ENCODE peak calls at places on chromosome 9, in four cellular contexts. One of them, this sample, is unnamed. For H3K4me1, the result is how much of the 10 kb centered on the place peaks cover.

GRCh38 chr9:16888594-16888993 is 18.1 kb upstream of the BNC2 start:
- DNase-seq in MM.1S: no peak
- DNase-seq in A673: no peak
- DNase-seq in psoas muscle: no peak
- DNase-seq in this sample: no peak

GRCh38 chr9:128845186-128845931 is 15.8 kb upstream of the SPOUT1 start:
- DNase-seq in psoas muscle: no peak
- DNase-seq in MM.1S: no peak
- DNase-seq in A673: no peak
- DNase-seq in this sample: no peak

GRCh38 chr9:125904155-125904841 is 157.1 kb downstream of the PBX3 start:
- DNase-seq in MM.1S: no peak
- DNase-seq in psoas muscle: no peak
- DNase-seq in A673: no peak
- DNase-seq in this sample: no peak

GRCh38 chr9:129141066-129142041 is 30.1 kb downstream of the PTPA start:
- DNase-seq in psoas muscle: peak
- DNase-seq in MM.1S: no peak
- DNase-seq in A673: peak
- DNase-seq in this sample: peak

GRCh38 chr9:89149726-89150125 is 28.9 kb downstream of the SHC3 start:
- DNase-seq in A673: no peak
- DNase-seq in MM.1S: no peak
- DNase-seq in psoas muscle: no peak
- DNase-seq in this sample: no peak

GRCh38 chr9:134224130-134224826 is 59.9 kb upstream of the RNU6ATAC start:
- DNase-seq in psoas muscle: peak
- DNase-seq in MM.1S: no peak
- DNase-seq in A673: no peak
- DNase-seq in this sample: no peak

GRCh38 chr9:76431601-76432000 is 27.4 kb upstream of the GCNT1 start:
- DNase-seq in MM.1S: no peak
- DNase-seq in A673: no peak
- DNase-seq in psoas muscle: no peak
- DNase-seq in this sample: no peak

GRCh38 chr9:127654619-127655018 is 42.5 kb downstream of the STXBP1 start:
- DNase-seq in psoas muscle: no peak
- DNase-seq in MM.1S: no peak
- DNase-seq in A673: no peak
- DNase-seq in this sample: no peak

DNA sequence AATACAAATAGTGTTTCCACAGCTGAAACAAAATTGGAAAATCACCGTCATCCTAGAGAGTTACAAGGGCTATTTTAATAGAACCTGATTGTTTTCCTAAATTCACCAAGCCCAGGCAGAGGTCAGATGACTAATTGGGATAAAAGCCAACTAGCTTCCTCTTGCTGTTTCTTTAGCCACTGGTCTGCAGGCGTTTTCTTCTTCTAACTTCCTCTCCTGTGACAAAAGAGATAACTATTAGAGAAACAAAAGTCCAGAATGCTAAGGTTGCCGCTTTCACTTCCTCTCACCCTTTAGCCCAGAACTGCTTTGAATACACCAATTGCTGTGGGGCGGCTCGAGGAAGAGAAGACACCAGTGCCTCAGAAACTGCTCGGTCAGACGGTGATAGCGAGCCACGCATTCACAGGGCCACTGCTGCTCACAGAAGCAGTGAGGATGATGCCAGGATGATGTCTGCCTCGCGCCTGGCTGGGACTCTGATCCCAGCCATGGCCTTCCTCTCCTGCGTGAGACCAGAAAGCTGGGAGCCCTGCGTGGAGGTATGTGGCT is at the start of gene TLR4:
- DNase-seq in MM.1S: peak
- DNase-seq in A673: no peak
- DNase-seq in psoas muscle: peak
- DNase-seq in this sample: no peak
- H3K27ac ChIP-seq in MM.1S: peak
- H3K27ac ChIP-seq in A673: no peak
- H3K27ac ChIP-seq in psoas muscle: peak
- H3K27ac ChIP-seq in this sample: no peak

GRCh38 chr9:38690574-38690973 is 29.4 kb downstream of the FAM240B start:
- DNase-seq in psoas muscle: no peak
- DNase-seq in A673: no peak
- DNase-seq in MM.1S: no peak
- DNase-seq in this sample: no peak
- H3K4me1 ChIP-seq in psoas muscle: under half
- H3K4me1 ChIP-seq in A673: under half
- H3K4me1 ChIP-seq in MM.1S: under half
- H3K4me1 ChIP-seq in this sample: under half

DNA sequence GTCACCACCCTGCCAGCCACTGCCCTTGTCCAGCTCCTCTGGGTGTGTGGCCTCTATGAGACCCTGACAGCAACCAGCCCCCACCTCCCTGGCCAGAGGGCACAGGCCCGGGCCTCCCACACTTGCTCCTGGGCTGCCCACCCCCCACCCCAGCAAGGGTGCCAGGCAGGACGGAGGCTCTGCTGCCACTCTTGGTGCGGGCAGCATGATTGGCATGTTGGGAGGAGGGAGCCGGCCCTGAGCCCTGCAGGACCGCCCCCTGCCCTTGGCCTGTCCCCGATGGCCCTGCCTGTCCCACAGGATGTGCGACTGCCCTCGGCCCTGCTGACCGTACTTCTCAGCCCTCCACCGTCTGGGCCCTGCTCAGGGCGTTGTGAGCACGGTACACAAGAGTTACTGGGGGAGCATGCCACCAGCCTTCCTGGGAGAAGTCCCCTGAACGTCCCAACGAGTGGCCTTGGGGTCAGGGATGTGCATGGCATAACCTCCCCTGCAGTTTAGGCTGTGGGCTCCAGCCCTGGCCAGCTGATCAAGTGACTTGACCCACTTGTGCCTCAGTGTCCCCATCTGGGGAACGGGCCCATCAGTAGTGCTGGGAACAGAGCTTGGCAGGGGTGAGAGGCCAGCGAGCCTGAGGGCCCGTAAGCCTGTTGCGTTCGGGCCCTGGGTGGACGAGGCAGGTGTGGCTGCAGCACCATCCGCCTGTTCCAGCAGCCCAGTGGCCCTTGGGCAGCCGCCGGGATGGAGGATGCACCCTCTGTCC is 16.0 kb downstream of the GPSM1 start:
- DNase-seq in psoas muscle: no peak
- DNase-seq in A673: no peak
- DNase-seq in MM.1S: no peak
- DNase-seq in this sample: no peak
- H3K27ac ChIP-seq in psoas muscle: no peak
- H3K27ac ChIP-seq in A673: peak
- H3K27ac ChIP-seq in MM.1S: no peak
- H3K27ac ChIP-seq in this sample: peak

GRCh38 chr9:112894031-112894430 is 3.4 kb upstream of the SLC46A2 start:
- DNase-seq in A673: no peak
- DNase-seq in MM.1S: no peak
- DNase-seq in psoas muscle: no peak
- DNase-seq in this sample: no peak

GRCh38 chr9:112886351-112886750 is 4.3 kb downstream of the SLC46A2 start:
- DNase-seq in MM.1S: no peak
- DNase-seq in A673: no peak
- DNase-seq in psoas muscle: no peak
- DNase-seq in this sample: no peak

GRCh38 chr9:112887377-112887776 is 3.3 kb downstream of the SLC46A2 start:
- DNase-seq in MM.1S: no peak
- DNase-seq in A673: peak
- DNase-seq in psoas muscle: no peak
- DNase-seq in this sample: no peak

GRCh38 chr9:112891521-112891920 is 845 bp upstream of the SLC46A2 start:
- DNase-seq in A673: no peak
- DNase-seq in MM.1S: no peak
- DNase-seq in psoas muscle: no peak
- DNase-seq in this sample: no peak

DNA sequence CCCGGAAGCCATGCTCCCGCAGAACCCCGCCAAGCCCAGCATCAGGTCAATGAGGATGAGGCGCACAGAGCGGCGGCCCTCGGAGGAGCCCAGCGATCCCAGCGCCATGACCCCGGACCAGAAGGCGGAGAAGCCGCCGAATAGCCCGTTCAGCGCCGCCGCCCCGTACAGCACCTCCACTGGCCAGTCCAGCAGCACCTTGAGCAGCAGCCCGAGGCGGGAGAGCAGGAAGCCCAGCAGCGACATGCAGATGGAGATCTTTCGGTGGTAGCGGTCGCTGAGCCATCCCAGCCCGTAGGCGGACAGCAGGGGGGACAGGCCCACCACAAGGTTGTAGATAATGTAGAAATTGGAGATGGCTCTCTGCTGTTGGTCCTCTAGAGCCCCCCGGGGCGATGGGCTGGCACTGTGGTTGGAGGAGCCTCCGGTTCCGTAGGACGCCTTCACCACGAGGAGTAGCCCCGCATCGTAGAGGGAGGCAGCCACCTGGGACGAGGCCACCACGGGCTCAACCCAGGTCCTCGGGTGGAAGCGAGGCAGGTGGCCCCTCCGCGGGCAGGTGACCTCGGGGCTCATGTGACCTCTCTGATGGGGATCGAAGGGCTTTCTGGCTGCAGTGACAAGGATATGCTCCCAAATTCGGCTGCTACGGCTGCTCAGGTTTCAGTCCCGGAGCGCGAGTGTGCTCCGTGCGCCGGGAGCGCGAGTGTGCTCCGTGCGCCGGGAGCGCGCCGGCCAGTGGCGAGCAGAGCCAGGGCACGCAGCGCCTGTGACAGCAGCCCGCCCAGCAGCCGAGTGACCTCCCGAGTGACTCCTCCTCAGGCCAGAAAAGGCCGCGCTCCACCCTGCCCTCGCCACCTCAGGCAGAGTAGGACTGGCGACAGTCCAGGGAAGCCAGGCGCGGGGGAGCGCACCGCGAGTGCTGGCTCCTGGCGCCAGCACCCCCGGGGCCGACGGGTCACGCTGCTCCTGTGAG is at the start of gene SLC46A2:
- DNase-seq in psoas muscle: peak
- DNase-seq in A673: peak
- DNase-seq in MM.1S: no peak
- DNase-seq in this sample: no peak
- H3K4me1 ChIP-seq in psoas muscle: under half
- H3K4me1 ChIP-seq in A673: under half
- H3K4me1 ChIP-seq in MM.1S: under half
- H3K4me1 ChIP-seq in this sample: under half

GRCh38 chr9:137221095-137221374 is 1.0 kb downstream of the RNF208 start:
- DNase-seq in MM.1S: no peak
- DNase-seq in psoas muscle: no peak
- DNase-seq in A673: no peak
- DNase-seq in this sample: no peak

GRCh38 chr9:137224850-137225694 is at the start of gene CYSRT1:
- DNase-seq in psoas muscle: no peak
- DNase-seq in MM.1S: no peak
- DNase-seq in A673: no peak
- DNase-seq in this sample: no peak

GRCh38 chr9:137221477-137222111 is 446 bp downstream of the RNF208 start:
- DNase-seq in psoas muscle: no peak
- DNase-seq in MM.1S: no peak
- DNase-seq in A673: no peak
- DNase-seq in this sample: no peak

GRCh38 chr9:137222190-137223077 is at the start of gene RNF208:
- DNase-seq in psoas muscle: no peak
- DNase-seq in MM.1S: no peak
- DNase-seq in A673: no peak
- DNase-seq in this sample: no peak

GRCh38 chr9:137223078-137224040 is 1.3 kb upstream of the RNF208 start:
- DNase-seq in MM.1S: peak
- DNase-seq in A673: peak
- DNase-seq in psoas muscle: peak
- DNase-seq in this sample: peak
- H3K27ac ChIP-seq in MM.1S: peak
- H3K27ac ChIP-seq in A673: peak
- H3K27ac ChIP-seq in psoas muscle: peak
- H3K27ac ChIP-seq in this sample: peak

GRCh38 chr9:29004988-29005387 is 1431.7 kb upstream of the C9orf72 start:
- DNase-seq in psoas muscle: no peak
- DNase-seq in A673: no peak
- DNase-seq in MM.1S: no peak
- DNase-seq in this sample: no peak

GRCh38 chr9:29006603-29007002 is 1433.3 kb upstream of the C9orf72 start:
- DNase-seq in A673: peak
- DNase-seq in psoas muscle: no peak
- DNase-seq in MM.1S: no peak
- DNase-seq in this sample: no peak

GRCh38 chr9:28999057-28999456 is 1425.8 kb upstream of the C9orf72 start:
- DNase-seq in psoas muscle: no peak
- DNase-seq in A673: peak
- DNase-seq in MM.1S: no peak
- DNase-seq in this sample: no peak

GRCh38 chr9:28999806-29000205 is 1426.5 kb upstream of the C9orf72 start:
- DNase-seq in MM.1S: no peak
- DNase-seq in psoas muscle: no peak
- DNase-seq in A673: peak
- DNase-seq in this sample: no peak

GRCh38 chr9:29001006-29001405 is 1427.7 kb upstream of the C9orf72 start:
- DNase-seq in MM.1S: no peak
- DNase-seq in psoas muscle: no peak
- DNase-seq in A673: peak
- DNase-seq in this sample: no peak
- H3K4me1 ChIP-seq in MM.1S: under half
- H3K4me1 ChIP-seq in psoas muscle: under half
- H3K4me1 ChIP-seq in A673: half or more
- H3K4me1 ChIP-seq in this sample: under half

GRCh38 chr9:87392091-87392490 is 105.6 kb upstream of the DAPK1 start:
- DNase-seq in A673: no peak
- DNase-seq in MM.1S: no peak
- DNase-seq in psoas muscle: no peak
- DNase-seq in this sample: no peak

GRCh38 chr9:87401681-87402080 is 96.0 kb upstream of the DAPK1 start:
- DNase-seq in MM.1S: no peak
- DNase-seq in psoas muscle: no peak
- DNase-seq in A673: no peak
- DNase-seq in this sample: no peak

GRCh38 chr9:87390361-87390760 is 107.3 kb upstream of the DAPK1 start:
- DNase-seq in A673: no peak
- DNase-seq in MM.1S: no peak
- DNase-seq in psoas muscle: no peak
- DNase-seq in this sample: no peak

GRCh38 chr9:87393706-87394255 is 103.9 kb upstream of the DAPK1 start:
- DNase-seq in MM.1S: no peak
- DNase-seq in psoas muscle: no peak
- DNase-seq in A673: no peak
- DNase-seq in this sample: no peak

GRCh38 chr9:87395804-87396458 is 101.7 kb upstream of the DAPK1 start:
- DNase-seq in A673: no peak
- DNase-seq in MM.1S: no peak
- DNase-seq in psoas muscle: no peak
- DNase-seq in this sample: no peak
- H3K27ac ChIP-seq in A673: no peak
- H3K27ac ChIP-seq in MM.1S: no peak
- H3K27ac ChIP-seq in psoas muscle: no peak
- H3K27ac ChIP-seq in this sample: no peak

This sample was measured in CD8-positive, alpha-beta memory T cell.